ENCODE peak calls at places on chromosome 3, in five cellular contexts. One of them, this sample, is unnamed.
A peak's percentile ranks its signal among the peaks of the same experiment; 100 is the strongest.

GRCh38 chr3:155244206-155244605 is 49.3 kb downstream of the STRIT1 start:
- DNase-seq in left lung: no peak
- DNase-seq in CD8-positive, alpha-beta T cell: no peak
- DNase-seq in HCT116: no peak
- DNase-seq in bronchial epithelial cell: no peak
- DNase-seq in this sample: no peak

GRCh38 chr3:173529062-173529711 is 131.6 kb downstream of the NLGN1 start:
- DNase-seq in HCT116: peak; percentile 58
- DNase-seq in bronchial epithelial cell: peak; percentile 29
- DNase-seq in CD8-positive, alpha-beta T cell: no peak
- DNase-seq in left lung: no peak
- DNase-seq in this sample: peak; percentile 55

GRCh38 chr3:62184559-62184958 is 188.8 kb downstream of the FEZF2 start:
- DNase-seq in bronchial epithelial cell: peak; percentile 5
- DNase-seq in CD8-positive, alpha-beta T cell: no peak
- DNase-seq in left lung: no peak
- DNase-seq in HCT116: no peak
- DNase-seq in this sample: no peak

GRCh38 chr3:48209438-48209837 is 13.9 kb upstream of the CAMP start:
- DNase-seq in CD8-positive, alpha-beta T cell: no peak
- DNase-seq in bronchial epithelial cell: no peak
- DNase-seq in HCT116: no peak
- DNase-seq in left lung: peak; percentile 1
- DNase-seq in this sample: no peak

GRCh38 chr3:110341047-110341446 is 730.6 kb upstream of the NECTIN3 start:
- DNase-seq in CD8-positive, alpha-beta T cell: no peak
- DNase-seq in HCT116: no peak
- DNase-seq in bronchial epithelial cell: peak; percentile 27
- DNase-seq in left lung: no peak
- DNase-seq in this sample: no peak

GRCh38 chr3:174002543-174002942 is 605.0 kb downstream of the NLGN1 start:
- DNase-seq in HCT116: no peak
- DNase-seq in CD8-positive, alpha-beta T cell: no peak
- DNase-seq in bronchial epithelial cell: no peak
- DNase-seq in left lung: no peak
- DNase-seq in this sample: no peak

GRCh38 chr3:127216415-127217261 is 23.7 kb downstream of the PRR23E start:
- DNase-seq in CD8-positive, alpha-beta T cell: no peak
- DNase-seq in bronchial epithelial cell: no peak
- DNase-seq in HCT116: no peak
- DNase-seq in left lung: no peak
- DNase-seq in this sample: no peak

GRCh38 chr3:31077021-31077601 is 182.7 kb upstream of the GADL1 start:
- DNase-seq in left lung: no peak
- DNase-seq in CD8-positive, alpha-beta T cell: no peak
- DNase-seq in HCT116: peak; percentile 80
- DNase-seq in bronchial epithelial cell: peak; percentile 99
- DNase-seq in this sample: no peak

GRCh38 chr3:178982138-178982537 is 89.5 kb downstream of the ZMAT3 start:
- DNase-seq in CD8-positive, alpha-beta T cell: no peak
- DNase-seq in left lung: no peak
- DNase-seq in bronchial epithelial cell: peak; percentile 81
- DNase-seq in HCT116: no peak
- DNase-seq in this sample: no peak

GRCh38 chr3:124786491-124787241 is 56.4 kb downstream of the UMPS start:
- DNase-seq in HCT116: peak; percentile 8
- DNase-seq in CD8-positive, alpha-beta T cell: no peak
- DNase-seq in left lung: no peak
- DNase-seq in bronchial epithelial cell: peak; percentile 42
- DNase-seq in this sample: no peak

GRCh38 chr3:134976948-134977347 is 181.9 kb downstream of the EPHB1 start:
- DNase-seq in bronchial epithelial cell: no peak
- DNase-seq in HCT116: no peak
- DNase-seq in CD8-positive, alpha-beta T cell: no peak
- DNase-seq in left lung: no peak
- DNase-seq in this sample: no peak

GRCh38 chr3:134974621-134975020 is 179.6 kb downstream of the EPHB1 start:
- DNase-seq in left lung: no peak
- DNase-seq in HCT116: no peak
- DNase-seq in bronchial epithelial cell: peak; percentile 35
- DNase-seq in CD8-positive, alpha-beta T cell: no peak
- DNase-seq in this sample: no peak

GRCh38 chr3:134972836-134973455 is 177.9 kb downstream of the EPHB1 start:
- DNase-seq in left lung: no peak
- DNase-seq in CD8-positive, alpha-beta T cell: no peak
- DNase-seq in bronchial epithelial cell: no peak
- DNase-seq in HCT116: no peak
- DNase-seq in this sample: no peak

DNA sequence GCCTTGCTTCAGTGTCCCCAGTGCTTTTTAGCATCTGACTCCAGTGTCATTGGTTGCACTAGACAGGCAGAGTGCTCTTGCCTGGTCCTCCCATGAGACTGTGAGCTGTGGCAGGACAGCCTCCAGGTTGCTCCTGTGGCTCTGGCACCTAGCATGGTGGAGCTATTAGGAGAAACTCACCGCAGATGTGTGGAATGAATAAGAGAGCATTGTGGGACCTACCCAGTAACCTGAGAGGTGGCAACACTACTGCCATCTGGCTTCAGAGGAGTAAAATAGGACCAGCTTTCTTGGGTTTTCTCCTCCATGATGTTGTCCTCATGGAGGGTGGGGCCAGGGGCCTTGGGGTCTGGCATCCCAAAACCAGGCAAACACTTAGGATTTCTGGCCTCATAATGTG is 183.6 kb downstream of the EPHB1 start:
- DNase-seq in HCT116: no peak
- DNase-seq in left lung: no peak
- DNase-seq in CD8-positive, alpha-beta T cell: no peak
- DNase-seq in bronchial epithelial cell: no peak
- DNase-seq in this sample: no peak
- H3K27me3 ChIP-seq in HCT116: peaks cover 29% of the 10 kb centered on the region
- H3K27me3 ChIP-seq in left lung: no peaks in the 10 kb centered on the region
- H3K27me3 ChIP-seq in CD8-positive, alpha-beta T cell: no peaks in the 10 kb centered on the region
- H3K27me3 ChIP-seq in bronchial epithelial cell: no peaks in the 10 kb centered on the region
- H3K27me3 ChIP-seq in this sample: no peaks in the 10 kb centered on the region

DNA sequence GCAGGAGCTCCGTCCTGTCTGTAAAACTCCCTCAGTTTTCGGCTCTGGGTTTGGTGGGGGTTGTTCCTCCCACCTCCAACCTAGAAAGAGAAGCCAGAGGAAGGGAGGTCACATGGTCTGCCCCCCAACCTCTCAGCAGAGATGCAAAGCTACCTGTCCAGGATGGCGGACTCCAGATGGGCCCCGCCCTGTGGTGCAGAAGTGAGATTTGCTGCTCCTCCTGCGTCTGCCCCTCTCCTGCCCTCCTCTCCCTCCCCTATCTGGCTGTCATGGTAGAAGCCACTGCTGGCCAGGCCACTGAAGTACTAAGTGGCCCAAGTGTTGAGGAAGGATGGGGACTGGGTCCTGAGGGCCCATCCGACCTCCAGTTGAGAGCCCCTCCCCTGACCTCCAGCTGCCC is 2.1 kb upstream of the SEMA3B start:
- DNase-seq in CD8-positive, alpha-beta T cell: no peak
- DNase-seq in bronchial epithelial cell: no peak
- DNase-seq in HCT116: no peak
- DNase-seq in left lung: no peak
- DNase-seq in this sample: no peak
- H3K4me3 ChIP-seq in CD8-positive, alpha-beta T cell: no peak overlapping the region
- H3K4me3 ChIP-seq in bronchial epithelial cell: peak overlapping the region; percentile 35
- H3K4me3 ChIP-seq in HCT116: peak overlapping the region; percentile 60
- H3K4me3 ChIP-seq in left lung: peak overlapping the region; percentile 54
- H3K4me3 ChIP-seq in this sample: peak overlapping the region; percentile 55

GRCh38 chr3:194136519-194137313 is 768 bp downstream of the HES1 start:
- DNase-seq in CD8-positive, alpha-beta T cell: no peak
- DNase-seq in left lung: peak; percentile 86
- DNase-seq in bronchial epithelial cell: peak; percentile 13
- DNase-seq in HCT116: no peak
- DNase-seq in this sample: peak; percentile 79
- TF ChIP-seq CTCF in CD8-positive, alpha-beta T cell: no peak
- TF ChIP-seq CTCF in left lung: no peak
- TF ChIP-seq CTCF in bronchial epithelial cell: no peak
- TF ChIP-seq CTCF in HCT116: no peak
- TF ChIP-seq CTCF in this sample: no peak

GRCh38 chr3:123412076-123412475 is 36.8 kb downstream of the ADCY5 start:
- DNase-seq in CD8-positive, alpha-beta T cell: no peak
- DNase-seq in bronchial epithelial cell: no peak
- DNase-seq in HCT116: no peak
- DNase-seq in left lung: no peak
- DNase-seq in this sample: no peak
- H3K27me3 ChIP-seq in CD8-positive, alpha-beta T cell: no peaks in the 10 kb centered on the region
- H3K27me3 ChIP-seq in bronchial epithelial cell: no peaks in the 10 kb centered on the region
- H3K27me3 ChIP-seq in HCT116: no peaks in the 10 kb centered on the region
- H3K27me3 ChIP-seq in left lung: no peaks in the 10 kb centered on the region
- H3K27me3 ChIP-seq in this sample: no peaks in the 10 kb centered on the region

GRCh38 chr3:187292631-187293513 is 1.3 kb upstream of the MASP1 start:
- DNase-seq in HCT116: no peak
- DNase-seq in CD8-positive, alpha-beta T cell: no peak
- DNase-seq in bronchial epithelial cell: no peak
- DNase-seq in left lung: no peak
- DNase-seq in this sample: no peak
- H3K4me3 ChIP-seq in HCT116: no peak overlapping the region
- H3K4me3 ChIP-seq in CD8-positive, alpha-beta T cell: no peak overlapping the region
- H3K4me3 ChIP-seq in bronchial epithelial cell: no peak overlapping the region
- H3K4me3 ChIP-seq in left lung: no peak overlapping the region
- H3K4me3 ChIP-seq in this sample: no peak overlapping the region

DNA sequence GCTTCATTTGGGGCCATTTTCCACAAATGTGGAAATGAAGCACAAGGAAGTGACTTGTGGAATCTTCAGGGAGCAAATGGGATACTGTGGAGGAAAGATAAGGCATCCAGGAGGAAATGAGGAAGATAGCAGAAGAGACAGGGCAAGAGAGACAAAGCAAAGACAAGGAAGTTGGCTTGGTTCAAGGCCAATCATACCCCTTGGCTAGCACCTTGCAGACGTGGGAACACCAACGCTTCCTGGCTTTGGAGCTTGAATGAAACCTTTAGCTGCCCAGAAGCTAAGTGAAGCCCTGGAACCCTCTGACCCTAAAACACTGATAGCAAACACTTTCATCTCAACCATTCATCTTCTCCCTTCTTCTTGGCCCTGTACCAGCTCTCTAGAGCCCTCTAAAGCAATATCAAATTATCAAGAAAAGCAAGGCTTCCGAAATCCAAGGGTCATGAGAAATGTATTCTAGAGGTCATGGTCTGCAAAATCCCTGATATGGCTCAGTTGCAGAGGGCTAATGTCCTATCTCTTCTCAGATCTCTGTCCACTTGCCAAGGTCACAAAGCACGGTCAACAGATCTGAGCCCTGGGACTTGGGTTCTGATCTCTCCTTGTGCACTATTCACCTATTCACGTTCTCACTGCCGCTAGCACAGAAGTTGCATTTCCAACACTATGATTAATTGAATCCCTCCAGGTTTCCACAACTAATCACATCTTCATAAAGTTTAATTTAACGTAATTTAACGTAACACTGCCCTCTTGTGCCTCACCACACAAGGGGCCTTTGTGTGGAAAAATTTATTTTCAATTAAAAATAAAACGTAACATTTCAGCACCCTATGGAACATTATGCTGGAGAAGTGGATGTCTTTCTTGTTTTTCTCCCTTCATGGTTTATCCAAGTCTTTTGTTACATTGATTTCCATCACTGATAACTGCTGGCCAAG is 557.6 kb upstream of the ADAMTS9 start:
- DNase-seq in CD8-positive, alpha-beta T cell: no peak
- DNase-seq in left lung: no peak
- DNase-seq in HCT116: no peak
- DNase-seq in bronchial epithelial cell: peak; percentile 5
- DNase-seq in this sample: no peak
- TF ChIP-seq CTCF in CD8-positive, alpha-beta T cell: no peak
- TF ChIP-seq CTCF in left lung: no peak
- TF ChIP-seq CTCF in HCT116: peak; percentile 34
- TF ChIP-seq CTCF in bronchial epithelial cell: no peak
- TF ChIP-seq CTCF in this sample: peak; percentile 40

GRCh38 chr3:183446838-183447205 is 18.4 kb upstream of the MCF2L2 start:
- DNase-seq in CD8-positive, alpha-beta T cell: no peak
- DNase-seq in bronchial epithelial cell: no peak
- DNase-seq in left lung: no peak
- DNase-seq in HCT116: no peak
- DNase-seq in this sample: no peak

GRCh38 chr3:183448369-183449128 is 20.1 kb upstream of the MCF2L2 start:
- DNase-seq in bronchial epithelial cell: no peak
- DNase-seq in HCT116: no peak
- DNase-seq in left lung: no peak
- DNase-seq in CD8-positive, alpha-beta T cell: no peak
- DNase-seq in this sample: no peak

GRCh38 chr3:183447206-183448001 is 19.0 kb upstream of the MCF2L2 start:
- DNase-seq in CD8-positive, alpha-beta T cell: peak; percentile 37
- DNase-seq in left lung: peak; percentile 90
- DNase-seq in bronchial epithelial cell: peak; percentile 71
- DNase-seq in HCT116: peak; percentile 91
- DNase-seq in this sample: peak; percentile 91

GRCh38 chr3:183449391-183449790 is 21.0 kb upstream of the MCF2L2 start:
- DNase-seq in HCT116: no peak
- DNase-seq in bronchial epithelial cell: no peak
- DNase-seq in left lung: no peak
- DNase-seq in CD8-positive, alpha-beta T cell: no peak
- DNase-seq in this sample: no peak

GRCh38 chr3:183449791-183450190 is 21.4 kb upstream of the MCF2L2 start:
- DNase-seq in HCT116: no peak
- DNase-seq in CD8-positive, alpha-beta T cell: no peak
- DNase-seq in bronchial epithelial cell: no peak
- DNase-seq in left lung: no peak
- DNase-seq in this sample: no peak
- H3K27me3 ChIP-seq in HCT116: no peaks in the 10 kb centered on the region
- H3K27me3 ChIP-seq in CD8-positive, alpha-beta T cell: no peaks in the 10 kb centered on the region
- H3K27me3 ChIP-seq in bronchial epithelial cell: no peaks in the 10 kb centered on the region
- H3K27me3 ChIP-seq in left lung: no peaks in the 10 kb centered on the region
- H3K27me3 ChIP-seq in this sample: no peaks in the 10 kb centered on the region

GRCh38 chr3:195892355-195893120 is 15.8 kb downstream of the TNK2 start:
- DNase-seq in bronchial epithelial cell: no peak
- DNase-seq in CD8-positive, alpha-beta T cell: no peak
- DNase-seq in HCT116: no peak
- DNase-seq in left lung: peak; percentile 79
- DNase-seq in this sample: no peak
- H3K4me3 ChIP-seq in bronchial epithelial cell: no peak overlapping the region
- H3K4me3 ChIP-seq in CD8-positive, alpha-beta T cell: no peak overlapping the region
- H3K4me3 ChIP-seq in HCT116: no peak overlapping the region
- H3K4me3 ChIP-seq in left lung: peak overlapping the region; percentile 29
- H3K4me3 ChIP-seq in this sample: peak overlapping the region; percentile 34